ENCODE peak calls at places on chromosomes 13 and 19, in seven cellular contexts. U is uterus, Z is BE2C, R is dorsolateral prefrontal cortex, T is WTC11, P is prostate gland, G is left ventricle myocardium inferior. N is an unnamed sample.

GRCh38 chr13:74289861-74290260 is 155.7 kb upstream of the KLF12 start:
- DNase-seq in U (no peak), Z (peak), R (no peak), T (no peak), P (no peak), G (no peak), N (no peak)

GRCh38 chr13:30864352-30865130 is 41.5 kb upstream of the MEDAG start:
- DNase-seq in U (peak), Z (no peak), R (no peak), T (no peak), P (no peak), G (no peak), N (no peak)

GRCh38 chr19:9848060-9848459 is 12.9 kb downstream of the PIN1 start:
- DNase-seq in U (no peak), Z (peak), R (no peak), T (peak), P (no peak), G (no peak), N (peak)

GRCh38 chr19:7602935-7603497 is 7.4 kb downstream of the CAMSAP3 start:
- DNase-seq in U (no peak), Z (no peak), R (no peak), T (no peak), P (no peak), G (no peak), N (no peak)

GRCh38 chr13:112777637-112778406 is 88.0 kb downstream of the ATP11A start:
- DNase-seq in U (no peak), Z (no peak), R (no peak), T (peak), P (no peak), G (no peak), N (no peak)

GRCh38 chr13:99626461-99627082 is 125.3 kb downstream of the TM9SF2 start:
- DNase-seq in U (no peak), Z (no peak), R (no peak), T (no peak), P (peak), G (no peak), N (no peak)

GRCh38 chr13:32246468-32246867 is 68.7 kb downstream of the ZAR1L start:
- DNase-seq in U (peak), Z (peak), R (peak), T (peak), P (peak), G (peak), N (peak)

GRCh38 chr13:113668491-113668971 is 1.5 kb downstream of the GRK1 start:
- DNase-seq in U (peak), Z (no peak), R (no peak), T (peak), P (no peak), G (peak), N (no peak)

GRCh38 chr19:19039901-19040300 is 6.5 kb downstream of the ARMC6 start:
- DNase-seq in U (no peak), Z (no peak), R (no peak), T (no peak), P (no peak), G (no peak), N (peak)

GRCh38 chr19:2574971-2575630 is 99.2 kb downstream of the GADD45B start:
- DNase-seq in U (no peak), Z (no peak), R (no peak), T (no peak), P (no peak), G (no peak), N (no peak)

DNA sequence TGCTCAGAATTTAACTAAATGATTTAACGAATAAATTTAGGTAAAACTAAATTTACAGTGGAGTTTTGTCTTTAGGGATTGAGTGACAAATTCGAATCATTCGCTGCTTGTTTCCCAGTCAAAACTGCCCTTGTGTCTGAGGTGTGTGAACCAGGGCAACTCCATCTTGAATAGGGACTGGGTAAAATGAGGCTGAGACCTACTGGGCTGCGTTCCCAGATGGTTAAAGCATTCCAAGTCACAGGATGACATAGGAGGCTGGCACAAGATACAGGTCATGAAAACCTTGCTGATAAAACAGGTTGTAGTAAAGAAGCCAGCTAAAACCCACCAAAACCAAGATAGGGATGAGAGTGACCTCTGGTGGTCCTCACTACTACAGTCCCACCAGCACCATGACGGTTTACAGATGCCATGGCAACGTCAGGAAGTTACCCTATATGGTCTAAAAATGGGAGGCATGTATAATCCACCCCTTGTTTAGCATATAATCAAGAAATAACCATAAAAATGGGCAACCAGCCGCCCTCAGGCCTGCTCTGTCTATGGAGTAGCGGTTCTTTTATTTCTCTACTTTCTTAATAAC is 10.2 kb upstream of the ANKRD10 start:
- DNase-seq in U (peak), Z (no peak), R (no peak), T (peak), P (no peak), G (no peak), N (peak)
- TF ChIP-seq CTCF in U (peak), Z (peak), R (no peak), T (no peak), P (no peak), G (peak), N (no peak)

GRCh38 chr19:31054430-31054829 is 294.8 kb downstream of the TSHZ3 start:
- DNase-seq in U (no peak), Z (peak), R (no peak), T (peak), P (peak), G (peak), N (peak)
- TF ChIP-seq CTCF in U (no peak), Z (peak), R (no peak), T (peak), P (no peak), G (peak), N (no peak)

DNA sequence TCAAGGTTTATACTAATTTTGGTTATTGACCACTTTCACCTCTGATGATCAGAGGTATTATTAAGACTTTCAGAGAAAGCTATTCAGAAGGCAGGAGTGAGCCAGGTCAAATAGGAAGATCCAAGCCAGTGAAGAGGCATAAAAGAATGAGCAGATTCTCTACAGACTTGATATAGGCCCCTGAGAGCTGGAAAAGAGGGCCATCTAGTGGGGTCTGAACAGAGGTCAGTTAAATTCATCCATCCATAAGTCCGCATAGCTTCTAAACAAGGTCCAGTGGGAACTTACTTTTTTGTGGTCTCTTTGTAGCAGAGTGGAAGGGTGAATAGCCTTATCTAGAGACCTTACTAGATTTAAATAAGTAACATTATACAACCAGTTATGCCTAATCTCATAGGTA is 126.6 kb upstream of the UFM1 start:
- DNase-seq in U (peak), Z (peak), R (no peak), T (peak), P (no peak), G (no peak), N (peak)
- TF ChIP-seq CTCF in U (peak), Z (peak), R (peak), T (no peak), P (no peak), G (peak), N (no peak)

GRCh38 chr19:1219786-1220451 is 14.3 kb downstream of the STK11 start:
- DNase-seq in U (no peak), Z (no peak), R (no peak), T (no peak), P (no peak), G (no peak), N (no peak)

GRCh38 chr19:1218751-1219567 is 13.4 kb downstream of the STK11 start:
- DNase-seq in U (no peak), Z (no peak), R (no peak), T (no peak), P (no peak), G (no peak), N (no peak)

GRCh38 chr19:1221141-1221903 is 15.7 kb downstream of the STK11 start:
- DNase-seq in U (peak), Z (peak), R (peak), T (peak), P (no peak), G (peak), N (no peak)

GRCh38 chr19:1221904-1222255 is 15.9 kb downstream of the CBARP start:
- DNase-seq in U (no peak), Z (no peak), R (no peak), T (no peak), P (no peak), G (no peak), N (no peak)

DNA sequence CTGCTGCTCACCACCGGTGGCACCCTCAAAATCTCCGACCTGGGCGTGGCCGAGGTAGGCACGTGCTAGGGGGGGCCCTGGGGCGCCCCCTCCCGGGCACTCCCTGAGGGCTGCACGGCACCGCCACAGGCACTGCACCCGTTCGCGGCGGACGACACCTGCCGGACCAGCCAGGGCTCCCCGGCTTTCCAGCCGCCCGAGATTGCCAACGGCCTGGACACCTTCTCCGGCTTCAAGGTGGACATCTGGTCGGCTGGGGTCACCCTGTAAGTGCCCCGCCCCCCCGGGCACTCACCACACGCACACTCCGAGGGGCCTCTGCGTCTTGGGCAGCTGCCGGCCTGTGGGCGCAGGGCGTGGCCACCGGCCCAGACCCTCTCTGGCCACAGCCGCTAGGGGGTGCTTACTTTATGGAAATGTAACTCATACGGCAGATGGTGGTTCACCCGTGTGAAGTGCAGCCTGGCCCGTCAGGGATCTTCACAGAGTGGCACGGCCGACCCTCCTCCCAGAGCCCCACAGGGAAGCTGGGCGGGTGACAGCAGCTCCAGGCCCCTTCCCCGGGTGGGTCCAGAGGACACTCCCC is 15.0 kb downstream of the STK11 start:
- DNase-seq in U (no peak), Z (peak), R (no peak), T (no peak), P (no peak), G (no peak), N (no peak)
- TF ChIP-seq CTCF in U (no peak), Z (peak), R (no peak), T (no peak), P (no peak), G (no peak), N (no peak)

DNA sequence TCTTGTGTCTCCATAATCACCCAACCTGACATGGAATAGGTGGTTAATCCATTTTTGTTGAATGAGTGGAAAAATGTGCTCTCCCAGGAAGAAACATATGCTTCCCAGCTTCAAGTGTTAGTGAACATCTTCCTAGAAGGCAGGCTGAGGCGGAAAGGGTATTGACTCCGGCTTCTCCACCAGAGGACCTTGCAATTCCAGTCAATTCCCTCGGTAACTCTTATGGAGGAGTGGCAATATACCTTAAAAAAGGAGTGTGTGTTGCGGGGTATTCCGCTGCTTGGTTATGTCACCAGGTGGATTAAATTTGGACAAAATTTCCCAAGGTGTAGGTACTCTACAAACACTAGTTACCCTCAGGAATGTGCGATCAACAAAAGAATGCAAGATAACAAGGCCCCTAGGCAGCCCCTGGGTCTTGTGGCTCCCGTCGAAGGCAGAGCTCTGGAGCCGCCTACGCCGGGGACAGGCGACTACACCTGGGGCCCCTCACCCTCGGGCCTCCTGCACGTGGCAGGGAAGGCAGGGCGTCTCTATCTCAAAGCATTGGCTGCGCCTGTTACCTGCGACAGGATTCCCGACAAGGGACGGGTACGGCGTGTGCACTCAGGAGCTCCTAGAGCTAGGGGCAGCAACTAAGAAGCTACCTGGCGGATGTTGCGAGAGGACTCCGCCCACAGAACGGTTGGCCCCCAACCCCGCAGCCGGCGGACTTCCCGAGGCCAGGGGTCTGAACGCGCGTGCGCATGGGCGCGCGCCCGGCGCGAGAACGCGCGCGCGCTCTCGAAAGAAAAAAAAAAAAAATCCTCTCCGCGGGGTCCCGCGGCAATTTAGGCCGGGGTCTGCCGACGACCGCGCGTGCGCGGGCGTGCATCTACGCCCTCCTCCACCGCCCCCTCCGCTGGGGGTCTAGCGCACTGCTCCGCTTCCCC is at the start of gene WDR87:
- DNase-seq in U (peak), Z (no peak), R (peak), T (peak), P (peak), G (no peak), N (peak)
- TF ChIP-seq CTCF in U (no peak), Z (no peak), R (no peak), T (no peak), P (no peak), G (peak), N (no peak)

N was measured in activated CD8-positive, alpha-beta T cell treated with anti-CD3 and anti-CD28 coated beads for 36 hours.